ENCODE peak calls at places on chromosomes 6 and 20, in seven cellular contexts. F is KBM-7, H is NCI-H748 treated with DMSO at 0.1 percent for 48 hours, M is Right ventricle myocardium inferior, Q is LoVo, G is HT-29, J is Ammon's horn. D is an unnamed sample.

GRCh38 chr6:113936093-113936934 is 34.6 kb downstream of the HDAC2 start:
- DNase-seq in F (peak; percentile 85), H (peak; percentile 61), M (no peak), Q (peak; percentile 69), G (peak; percentile 86), J (peak; percentile 49), D (peak; percentile 25)

GRCh38 chr20:1811621-1812498 is 83.3 kb upstream of the SIRPA start:
- DNase-seq in F (no peak), H (no peak), M (no peak), Q (no peak), G (no peak), J (peak; percentile 72), D (no peak)

GRCh38 chr6:14547284-14548001 is 429.9 kb downstream of the CD83 start:
- DNase-seq in F (no peak), H (no peak), M (no peak), Q (no peak), G (no peak), J (no peak), D (no peak)

GRCh38 chr6:1063671-1064355 is 248.1 kb upstream of the FOXQ1 start:
- DNase-seq in F (no peak), H (no peak), M (no peak), Q (no peak), G (peak; percentile 48), J (no peak), D (no peak)

GRCh38 chr6:10219510-10219909 is 195.4 kb downstream of the TFAP2A start:
- DNase-seq in F (no peak), H (no peak), M (no peak), Q (no peak), G (no peak), J (no peak), D (no peak)

GRCh38 chr6:119575721-119576120 is 226.2 kb upstream of the MAN1A1 start:
- DNase-seq in F (no peak), H (no peak), M (no peak), Q (no peak), G (no peak), J (no peak), D (peak; percentile 31)

GRCh38 chr20:46411637-46412036 is 5.2 kb upstream of the ELMO2 start:
- DNase-seq in F (no peak), H (no peak), M (no peak), Q (no peak), G (no peak), J (no peak), D (no peak)

GRCh38 chr6:147935656-147936055 is 407.0 kb upstream of the SASH1 start:
- DNase-seq in F (no peak), H (no peak), M (no peak), Q (no peak), G (no peak), J (no peak), D (no peak)

GRCh38 chr6:1082040-1082935 is 229.6 kb upstream of the FOXQ1 start:
- DNase-seq in F (no peak), H (no peak), M (no peak), Q (no peak), G (peak; percentile 76), J (no peak), D (peak; percentile 91)

GRCh38 chr20:63509088-63509564 is 10.2 kb upstream of the EEF1A2 start:
- DNase-seq in F (no peak), H (no peak), M (no peak), Q (no peak), G (no peak), J (no peak), D (no peak)

D was measured in H4.